ENCODE peak calls at places on chromosomes 11 and 22, in four cellular contexts. O is AG04450, H is colonic mucosa, I is astrocyte of the cerebellum. R is an unnamed sample.
A peak's percentile ranks its signal among the peaks of the same experiment; 100 is the strongest.

GRCh38 chr11:11391796-11392195 is 38.7 kb upstream of the CSNK2A3 start:
- DNase-seq in O (peak; percentile 54), H (peak; percentile 56), I (peak; percentile 86), R (no peak)

GRCh38 chr11:35893796-35894475 is 49.9 kb upstream of the LDLRAD3 start:
- DNase-seq in O (peak; percentile 21), H (peak; percentile 35), I (no peak), R (no peak)

GRCh38 chr11:14380125-14380936 is 21.3 kb upstream of the RRAS2 start:
- DNase-seq in O (no peak), H (no peak), I (no peak), R (no peak)

GRCh38 chr11:120660024-120660565 is 148.5 kb downstream of the GRIK4 start:
- DNase-seq in O (no peak), H (peak; percentile 23), I (no peak), R (peak; percentile 67)

GRCh38 chr11:3138178-3139085 is 26.7 kb downstream of the OSBPL5 start:
- DNase-seq in O (no peak), H (no peak), I (no peak), R (no peak)

GRCh38 chr11:33753304-33753703 is 17.1 kb upstream of the CD59 start:
- DNase-seq in O (peak; percentile 30), H (no peak), I (peak; percentile 78), R (no peak)

GRCh38 chr22:20298803-20299735 is 20.8 kb downstream of the DGCR6L start:
- DNase-seq in O (peak; percentile 20), H (peak; percentile 91), I (no peak), R (peak; percentile 81)

GRCh38 chr22:36075230-36075629 is 46.6 kb upstream of the RBFOX2 start:
- DNase-seq in O (no peak), H (no peak), I (no peak), R (no peak)

GRCh38 chr11:6319001-6319878 is 1.1 kb downstream of the CAVIN3 start:
- DNase-seq in O (no peak), H (no peak), I (no peak), R (peak; percentile 53)

GRCh38 chr11:125101596-125101995 is 9.8 kb downstream of the TMEM218 start:
- DNase-seq in O (no peak), H (no peak), I (no peak), R (no peak)

GRCh38 chr22:25449781-25450317 is 114.6 kb upstream of the GRK3 start:
- DNase-seq in O (no peak), H (no peak), I (no peak), R (no peak)

GRCh38 chr11:116696381-116696941 is 76.3 kb downstream of the BUD13 start:
- DNase-seq in O (no peak), H (peak; percentile 22), I (no peak), R (no peak)

GRCh38 chr11:1574256-1575242 is 2.5 kb upstream of the DUSP8 start:
- DNase-seq in O (no peak), H (peak; percentile 82), I (no peak), R (peak; percentile 58)

GRCh38 chr11:5367461-5368074 is 16.0 kb upstream of the OR51M1 start:
- DNase-seq in O (peak; percentile 65), H (no peak), I (peak; percentile 13), R (no peak)

GRCh38 chr22:22818202-22818538 is 69.4 kb upstream of the IGLL5 start:
- DNase-seq in O (no peak), H (no peak), I (no peak), R (no peak)

GRCh38 chr22:50730013-50730891 is 7.8 kb upstream of the ACR start:
- DNase-seq in O (no peak), H (no peak), I (no peak), R (no peak)

GRCh38 chr11:131506376-131506775 is 136.0 kb downstream of the NTM start:
- DNase-seq in O (no peak), H (no peak), I (no peak), R (no peak)

GRCh38 chr11:6693342-6694228 is 10.4 kb upstream of the MRPL17 start:
- DNase-seq in O (peak; percentile 38), H (peak; percentile 25), I (no peak), R (no peak)

GRCh38 chr11:129285387-129285786 is 90.3 kb upstream of the BARX2 start:
- DNase-seq in O (no peak), H (no peak), I (no peak), R (no peak)

GRCh38 chr22:44975444-44976262 is 34.2 kb downstream of the PHF21B start:
- DNase-seq in O (peak; percentile 51), H (peak; percentile 80), I (peak; percentile 69), R (peak; percentile 96)

DNA sequence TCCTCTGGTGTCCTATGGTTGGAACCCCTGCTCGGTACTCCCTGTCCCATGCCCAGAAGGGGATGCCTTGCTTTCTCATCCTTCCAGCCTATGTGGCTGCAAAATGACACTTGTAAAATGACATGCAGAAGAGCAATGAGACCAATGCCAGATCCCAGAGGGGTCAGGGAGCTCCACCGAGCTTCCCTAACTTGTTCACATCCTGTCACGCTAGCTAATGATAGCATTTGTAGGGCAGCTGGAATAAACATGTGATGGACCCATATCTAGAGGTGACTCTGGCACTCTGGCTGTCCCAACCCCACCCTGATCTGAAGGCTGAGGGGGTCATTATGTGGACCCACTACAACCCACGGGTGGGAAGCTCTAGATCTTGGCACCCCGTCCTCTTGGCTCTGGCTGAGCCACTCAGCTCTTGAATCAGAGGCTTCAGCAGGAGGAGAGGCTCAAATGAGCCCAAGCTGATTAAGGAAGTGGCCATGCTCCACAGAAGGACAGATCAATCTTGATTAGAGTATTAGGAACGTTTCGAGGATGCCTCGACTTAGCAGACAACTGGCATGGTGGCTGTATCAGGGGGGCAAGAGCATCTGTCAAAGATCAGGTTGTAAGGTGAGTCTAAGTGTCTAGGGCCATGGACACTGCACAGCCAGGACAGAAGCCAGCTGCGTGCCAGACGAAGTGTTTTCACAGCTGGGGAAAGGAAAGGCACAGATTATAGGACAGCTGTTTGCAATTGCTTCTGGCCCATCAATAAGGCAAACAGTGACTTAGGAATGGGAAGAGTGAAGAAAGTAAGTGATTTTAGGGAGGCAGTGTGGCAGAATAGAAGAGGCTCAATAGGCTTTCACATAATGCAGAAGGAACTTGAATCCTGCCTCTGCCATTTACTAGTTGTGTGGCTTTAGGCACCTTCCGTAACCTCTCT is 182.8 kb downstream of the KIRREL3 start:
- DNase-seq in O (no peak), H (no peak), I (no peak), R (no peak)
- TF ChIP-seq CTCF in O (no peak), H (no peak), I (no peak), R (no peak)

DNA sequence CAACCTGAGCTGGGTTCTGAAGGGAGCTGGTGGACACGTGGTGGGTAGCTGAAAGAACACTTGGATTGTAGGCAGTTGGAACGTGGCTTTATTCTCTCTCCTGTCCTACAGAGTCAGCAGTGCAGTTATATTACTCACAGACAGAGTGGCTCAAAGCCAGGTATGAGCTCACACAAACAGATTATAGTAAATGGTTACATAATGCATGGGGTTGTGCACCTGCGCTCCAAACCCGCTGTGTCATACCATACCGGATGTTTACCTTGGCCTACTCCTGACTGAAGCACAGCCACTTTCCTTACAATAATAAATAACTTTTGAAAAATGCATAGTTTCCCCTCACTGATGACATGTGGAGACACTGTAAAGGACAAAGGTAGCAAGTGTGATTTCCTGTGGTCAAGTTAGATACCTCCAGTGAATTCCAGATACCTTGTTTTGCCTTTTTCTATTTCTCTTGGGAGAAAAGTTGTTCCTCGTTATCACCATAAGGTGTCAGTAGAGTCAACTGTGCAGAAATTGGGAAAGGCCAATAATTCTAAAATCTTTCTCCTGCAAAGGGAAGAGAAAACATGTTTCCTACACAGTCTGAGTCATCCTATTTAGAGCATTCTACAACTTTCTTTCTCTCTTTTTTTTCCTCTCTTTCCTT is 13.5 kb downstream of the MS4A6A start:
- DNase-seq in O (no peak), H (no peak), I (no peak), R (no peak)
- TF ChIP-seq CTCF in O (no peak), H (peak; percentile 38), I (no peak), R (peak; percentile 36)

GRCh38 chr11:9120659-9121350 is 29.4 kb upstream of the SCUBE2 start:
- DNase-seq in O (no peak), H (no peak), I (no peak), R (peak; percentile 63)
- TF ChIP-seq CTCF in O (peak; percentile 38), H (no peak), I (peak; percentile 14), R (peak; percentile 35)

GRCh38 chr11:57279131-57279530 is 42.1 kb upstream of the APLNR start:
- DNase-seq in O (no peak), H (no peak), I (no peak), R (no peak)
- TF ChIP-seq CTCF in O (no peak), H (no peak), I (no peak), R (no peak)

DNA sequence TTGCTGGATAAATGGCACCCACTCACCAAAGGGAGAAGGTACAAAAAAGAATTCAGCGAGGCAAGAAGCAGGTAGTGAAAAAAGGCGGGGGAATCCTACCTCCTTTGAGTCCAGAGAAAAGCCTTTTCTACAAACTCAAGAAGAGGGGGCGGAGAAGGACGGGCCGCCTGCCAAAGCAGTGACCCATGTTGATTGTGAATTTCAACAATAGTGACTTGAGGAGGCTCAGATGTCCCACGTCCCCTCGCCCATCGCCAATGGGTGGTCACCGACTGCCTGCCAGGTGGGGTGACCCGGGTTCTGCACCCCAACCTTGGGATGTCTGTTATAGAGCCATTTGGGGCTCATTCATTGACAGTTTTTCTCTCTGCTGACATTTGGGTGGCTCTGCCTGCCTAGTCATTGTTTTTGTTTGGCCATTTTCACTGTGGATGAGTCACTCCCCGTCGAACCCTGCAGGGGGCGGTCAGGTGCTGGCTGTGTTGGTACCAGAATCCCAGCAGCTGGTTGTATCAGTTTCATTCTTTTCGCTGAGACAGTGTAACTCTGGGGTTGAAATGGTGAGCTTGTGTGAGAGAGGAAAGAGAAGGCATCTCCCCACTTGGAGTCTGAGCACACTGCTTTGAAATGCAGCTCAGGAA is 163.4 kb upstream of the NCAM1 start:
- DNase-seq in O (no peak), H (no peak), I (no peak), R (peak; percentile 64)
- TF ChIP-seq CTCF in O (peak; percentile 12), H (no peak), I (peak; percentile 49), R (peak; percentile 70)

GRCh38 chr22:39316440-39317083 is 2.9 kb downstream of the RPL3 start:
- DNase-seq in O (peak; percentile 81), H (peak; percentile 80), I (peak; percentile 91), R (peak; percentile 78)

GRCh38 chr22:39313258-39314001 is 6.0 kb downstream of the RPL3 start:
- DNase-seq in O (no peak), H (no peak), I (no peak), R (no peak)

GRCh38 chr22:39315389-39315788 is 4.0 kb downstream of the RPL3 start:
- DNase-seq in O (no peak), H (no peak), I (no peak), R (no peak)

GRCh38 chr22:39312410-39312809 is 7.0 kb downstream of the RPL3 start:
- DNase-seq in O (no peak), H (no peak), I (no peak), R (no peak)

GRCh38 chr22:39314251-39314971 is 5.0 kb downstream of the RPL3 start:
- DNase-seq in O (no peak), H (no peak), I (no peak), R (no peak)
- TF ChIP-seq CTCF in O (peak; percentile 25), H (no peak), I (no peak), R (no peak)

GRCh38 chr11:83924987-83925542 is 638.9 kb upstream of the CCDC90B start:
- DNase-seq in O (no peak), H (no peak), I (no peak), R (no peak)
- TF ChIP-seq CTCF in O (no peak), H (no peak), I (no peak), R (no peak)

DNA sequence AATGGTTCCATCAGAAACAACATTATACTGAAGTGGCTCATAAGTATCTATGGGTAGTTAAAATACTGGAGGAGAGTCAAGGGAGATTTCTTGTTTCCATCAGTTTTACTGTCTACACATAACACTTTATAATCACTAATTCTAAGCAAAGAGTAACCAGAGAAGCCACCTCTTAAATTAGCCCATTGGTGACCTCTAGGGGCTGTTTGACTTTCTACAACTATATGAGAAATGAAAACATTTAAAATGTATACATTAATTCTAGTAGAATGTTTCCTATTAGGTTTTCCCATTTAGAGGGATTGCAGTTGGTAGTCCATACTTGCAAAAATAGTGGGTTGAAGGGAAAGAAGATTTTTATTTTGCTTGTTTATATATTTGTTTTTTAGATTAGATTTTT is 504.3 kb downstream of the FAM181B start:
- DNase-seq in O (no peak), H (no peak), I (peak; percentile 27), R (no peak)
- TF ChIP-seq CTCF in O (peak; percentile 36), H (no peak), I (peak; percentile 43), R (peak; percentile 40)